ENCODE peak calls at places on chromosome 9, in nine cellular contexts. I is heart right ventricle, B is esophagus squamous epithelium, W is IMR-90, R is OCI-LY7, K is uterus, A is GM23248, E is left ventricle myocardium inferior, H is pancreas. N is an unnamed sample.

GRCh38 chr9:92682269-92682668 is 12.3 kb upstream of the IPPK start:
- DNase-seq in I (no peak), B (no peak), W (no peak), R (no peak), K (no peak), A (no peak), E (no peak), H (no peak), N (no peak)

GRCh38 chr9:134698587-134699342 is 57.2 kb downstream of the COL5A1 start:
- DNase-seq in I (peak), B (no peak), W (peak), R (peak), K (peak), A (peak), E (peak), H (peak), N (peak)

GRCh38 chr9:13707635-13708410 is 428.3 kb upstream of the MPDZ start:
- DNase-seq in I (no peak), B (no peak), W (peak), R (no peak), K (no peak), A (peak), E (no peak), H (no peak), N (no peak)

GRCh38 chr9:103431809-103432208 is 436.7 kb downstream of the CYLC2 start:
- DNase-seq in I (no peak), B (no peak), W (no peak), R (no peak), K (no peak), A (no peak), E (no peak), H (no peak), N (no peak)

GRCh38 chr9:90098456-90098855 is 493.6 kb downstream of the GADD45G start:
- DNase-seq in I (no peak), B (no peak), W (no peak), R (no peak), K (no peak), A (no peak), E (no peak), H (no peak), N (no peak)

GRCh38 chr9:129198737-129199435 is 20.8 kb upstream of the IER5L start:
- DNase-seq in I (no peak), B (no peak), W (no peak), R (peak), K (no peak), A (no peak), E (no peak), H (no peak), N (no peak)

GRCh38 chr9:1604942-1605560 is 410.1 kb upstream of the SMARCA2 start:
- DNase-seq in I (no peak), B (no peak), W (no peak), R (peak), K (no peak), A (peak), E (no peak), H (no peak), N (no peak)

GRCh38 chr9:89445135-89445797 is 52.6 kb downstream of the SEMA4D start:
- DNase-seq in I (no peak), B (no peak), W (no peak), R (no peak), K (no peak), A (no peak), E (no peak), H (no peak), N (no peak)

GRCh38 chr9:135601988-135602387 is 37.4 kb downstream of the GLT6D1 start:
- DNase-seq in I (no peak), B (no peak), W (no peak), R (no peak), K (no peak), A (no peak), E (no peak), H (no peak), N (no peak)

GRCh38 chr9:116951588-116952433 is 264.7 kb downstream of the TRIM32 start:
- DNase-seq in I (no peak), B (no peak), W (peak), R (no peak), K (no peak), A (peak), E (no peak), H (no peak), N (no peak)

GRCh38 chr9:125558453-125559084 is 148.4 kb downstream of the MAPKAP1 start:
- DNase-seq in I (peak), B (no peak), W (peak), R (peak), K (peak), A (peak), E (no peak), H (peak), N (peak)

GRCh38 chr9:82721596-82721995 is 341.3 kb downstream of the RASEF start:
- DNase-seq in I (no peak), B (no peak), W (no peak), R (no peak), K (no peak), A (no peak), E (no peak), H (no peak), N (no peak)

GRCh38 chr9:124522121-124523098 is 15.2 kb upstream of the NR5A1 start:
- DNase-seq in I (no peak), B (no peak), W (peak), R (no peak), K (no peak), A (no peak), E (no peak), H (no peak), N (no peak)

GRCh38 chr9:130298663-130299279 is 33.2 kb downstream of the HMCN2 start:
- DNase-seq in I (no peak), B (no peak), W (no peak), R (peak), K (no peak), A (peak), E (no peak), H (no peak), N (no peak)

GRCh38 chr9:109381011-109381729 is 60.3 kb upstream of the EPB41L4B start:
- DNase-seq in I (no peak), B (no peak), W (peak), R (no peak), K (no peak), A (peak), E (no peak), H (no peak), N (no peak)

GRCh38 chr9:86974421-86974820 is 27.1 kb upstream of the GAS1 start:
- DNase-seq in I (no peak), B (no peak), W (no peak), R (no peak), K (no peak), A (peak), E (no peak), H (no peak), N (no peak)

GRCh38 chr9:22214497-22215031 is 205.5 kb upstream of the CDKN2B start:
- DNase-seq in I (no peak), B (no peak), W (peak), R (no peak), K (no peak), A (peak), E (no peak), H (no peak), N (no peak)

GRCh38 chr9:91038483-91039124 is 237.0 kb downstream of the SYK start:
- DNase-seq in I (no peak), B (no peak), W (no peak), R (no peak), K (peak), A (no peak), E (no peak), H (no peak), N (no peak)

GRCh38 chr9:94980947-94981632 is 254.6 kb downstream of the AOPEP start:
- DNase-seq in I (no peak), B (no peak), W (no peak), R (no peak), K (no peak), A (no peak), E (no peak), H (no peak), N (no peak)

GRCh38 chr9:130631331-130632080 is 32.9 kb upstream of the PRDM12 start:
- DNase-seq in I (no peak), B (no peak), W (no peak), R (no peak), K (no peak), A (no peak), E (no peak), H (no peak), N (no peak)

GRCh38 chr9:133641396-133641655 is 5.2 kb downstream of the DBH start:
- DNase-seq in I (no peak), B (no peak), W (no peak), R (no peak), K (no peak), A (no peak), E (no peak), H (no peak), N (no peak)

GRCh38 chr9:134144801-134145200 is 8.9 kb downstream of the WDR5 start:
- DNase-seq in I (no peak), B (no peak), W (peak), R (no peak), K (no peak), A (no peak), E (no peak), H (no peak), N (no peak)

GRCh38 chr9:84731696-84732095 is 62.2 kb downstream of the NTRK2 start:
- DNase-seq in I (no peak), B (no peak), W (no peak), R (no peak), K (no peak), A (no peak), E (no peak), H (no peak), N (no peak)

GRCh38 chr9:134180786-134181647 is 16.7 kb upstream of the RNU6ATAC start:
- DNase-seq in I (no peak), B (no peak), W (no peak), R (no peak), K (no peak), A (no peak), E (no peak), H (peak), N (no peak)

GRCh38 chr9:119907056-119907455 is 537.8 kb upstream of the BRINP1 start:
- DNase-seq in I (no peak), B (no peak), W (no peak), R (no peak), K (no peak), A (peak), E (no peak), H (no peak), N (no peak)

GRCh38 chr9:134366223-134367031 is 40.2 kb downstream of the RXRA start:
- DNase-seq in I (peak), B (peak), W (peak), R (no peak), K (peak), A (peak), E (peak), H (peak), N (peak)

GRCh38 chr9:18260527-18260926 is 213.4 kb upstream of the ADAMTSL1 start:
- DNase-seq in I (no peak), B (no peak), W (no peak), R (no peak), K (peak), A (no peak), E (no peak), H (no peak), N (no peak)

GRCh38 chr9:17462869-17463464 is 115.9 kb upstream of the SH3GL2 start:
- DNase-seq in I (peak), B (no peak), W (peak), R (peak), K (peak), A (peak), E (no peak), H (no peak), N (no peak)

GRCh38 chr9:133974631-133975341 is 17.3 kb downstream of the VAV2 start:
- DNase-seq in I (no peak), B (no peak), W (no peak), R (no peak), K (no peak), A (no peak), E (no peak), H (peak), N (no peak)

GRCh38 chr9:77820293-77820954 is 172.3 kb upstream of the GNA14 start:
- DNase-seq in I (no peak), B (no peak), W (peak), R (no peak), K (no peak), A (peak), E (no peak), H (no peak), N (no peak)

GRCh38 chr9:72733896-72734295 is 212.5 kb downstream of the TMC1 start:
- DNase-seq in I (no peak), B (no peak), W (no peak), R (no peak), K (no peak), A (peak), E (no peak), H (no peak), N (no peak)

GRCh38 chr9:114737118-114737517 is 55.1 kb upstream of the TEX48 start:
- DNase-seq in I (no peak), B (no peak), W (no peak), R (no peak), K (no peak), A (no peak), E (no peak), H (no peak), N (no peak)

GRCh38 chr9:79053613-79054012 is 518.2 kb upstream of the TLE4 start:
- DNase-seq in I (no peak), B (no peak), W (no peak), R (no peak), K (no peak), A (no peak), E (no peak), H (no peak), N (no peak)

GRCh38 chr9:113719919-113720318 is 156.2 kb upstream of the ZNF618 start:
- DNase-seq in I (no peak), B (no peak), W (no peak), R (no peak), K (no peak), A (no peak), E (no peak), H (no peak), N (no peak)

GRCh38 chr9:91886433-91887031 is 63.5 kb downstream of the ROR2 start:
- DNase-seq in I (no peak), B (no peak), W (no peak), R (no peak), K (no peak), A (no peak), E (no peak), H (no peak), N (no peak)

GRCh38 chr9:128685636-128686489 is 3.2 kb upstream of the SET start:
- DNase-seq in I (no peak), B (no peak), W (no peak), R (peak), K (no peak), A (no peak), E (no peak), H (no peak), N (no peak)

GRCh38 chr9:75186767-75187380 is 98.6 kb downstream of the OSTF1 start:
- DNase-seq in I (no peak), B (no peak), W (peak), R (peak), K (no peak), A (peak), E (no peak), H (no peak), N (no peak)

GRCh38 chr9:72539824-72540347 is 18.5 kb downstream of the TMC1 start:
- DNase-seq in I (no peak), B (no peak), W (no peak), R (no peak), K (no peak), A (peak), E (no peak), H (no peak), N (no peak)

GRCh38 chr9:15293727-15294405 is 13.2 kb downstream of the TTC39B start:
- DNase-seq in I (no peak), B (no peak), W (no peak), R (no peak), K (no peak), A (peak), E (no peak), H (no peak), N (no peak)

GRCh38 chr9:34998266-34998665 is 8.7 kb downstream of the DNAJB5 start:
- DNase-seq in I (no peak), B (no peak), W (no peak), R (no peak), K (no peak), A (no peak), E (no peak), H (no peak), N (no peak)

GRCh38 chr9:34996905-34997279 is 7.3 kb downstream of the DNAJB5 start:
- DNase-seq in I (no peak), B (no peak), W (no peak), R (no peak), K (no peak), A (no peak), E (no peak), H (no peak), N (no peak)

GRCh38 chr9:34996181-34996904 is 6.8 kb downstream of the DNAJB5 start:
- DNase-seq in I (no peak), B (no peak), W (no peak), R (no peak), K (no peak), A (no peak), E (no peak), H (no peak), N (no peak)

GRCh38 chr9:34995288-34996060 is 5.9 kb downstream of the DNAJB5 start:
- DNase-seq in I (no peak), B (no peak), W (peak), R (no peak), K (no peak), A (peak), E (no peak), H (no peak), N (no peak)

DNA sequence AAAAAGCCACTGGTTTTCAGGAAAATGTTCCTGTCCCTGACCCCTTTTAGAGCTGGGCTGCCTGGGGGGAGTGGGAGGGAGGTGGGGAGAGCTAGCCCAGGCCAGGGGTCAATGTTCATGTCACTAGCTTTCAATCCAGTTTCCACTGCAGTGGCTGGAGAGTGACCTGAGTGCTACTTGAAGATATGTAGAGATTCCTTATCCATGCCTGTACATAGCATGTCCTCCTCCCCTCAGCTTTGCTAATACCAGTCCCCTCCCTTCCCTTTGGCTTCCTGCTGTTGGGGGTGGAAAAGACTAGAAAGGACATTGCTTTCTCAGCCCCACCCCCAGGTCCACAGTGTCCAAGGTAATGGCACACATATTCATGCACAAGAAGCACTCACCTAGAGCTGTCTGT is 7.8 kb downstream of the DNAJB5 start:
- DNase-seq in I (no peak), B (no peak), W (no peak), R (no peak), K (no peak), A (no peak), E (no peak), H (no peak), N (no peak)
- H3K27ac ChIP-seq in I (peak), B (no peak), W (no peak), R (no peak), K (no peak), A (no peak), E (peak), H (no peak), N (no peak)

GRCh38 chr9:36609306-36609705 is 36.6 kb downstream of the MELK start:
- DNase-seq in I (no peak), B (no peak), W (no peak), R (no peak), K (no peak), A (no peak), E (no peak), H (no peak), N (no peak)
- H3K27ac ChIP-seq in I (no peak), B (no peak), W (no peak), R (no peak), K (no peak), A (no peak), E (no peak), H (no peak), N (no peak)

GRCh38 chr9:98172604-98173003 is 19.8 kb downstream of the CORO2A start:
- DNase-seq in I (no peak), B (no peak), W (peak), R (peak), K (no peak), A (no peak), E (no peak), H (no peak), N (no peak)

GRCh38 chr9:98168952-98169488 is 23.4 kb downstream of the CORO2A start:
- DNase-seq in I (peak), B (no peak), W (peak), R (peak), K (no peak), A (peak), E (peak), H (no peak), N (no peak)

GRCh38 chr9:98164912-98165311 is 27.5 kb downstream of the CORO2A start:
- DNase-seq in I (no peak), B (no peak), W (no peak), R (no peak), K (no peak), A (no peak), E (no peak), H (no peak), N (no peak)

GRCh38 chr9:98171176-98171925 is 21.1 kb downstream of the CORO2A start:
- DNase-seq in I (no peak), B (no peak), W (no peak), R (no peak), K (no peak), A (no peak), E (no peak), H (no peak), N (no peak)

DNA sequence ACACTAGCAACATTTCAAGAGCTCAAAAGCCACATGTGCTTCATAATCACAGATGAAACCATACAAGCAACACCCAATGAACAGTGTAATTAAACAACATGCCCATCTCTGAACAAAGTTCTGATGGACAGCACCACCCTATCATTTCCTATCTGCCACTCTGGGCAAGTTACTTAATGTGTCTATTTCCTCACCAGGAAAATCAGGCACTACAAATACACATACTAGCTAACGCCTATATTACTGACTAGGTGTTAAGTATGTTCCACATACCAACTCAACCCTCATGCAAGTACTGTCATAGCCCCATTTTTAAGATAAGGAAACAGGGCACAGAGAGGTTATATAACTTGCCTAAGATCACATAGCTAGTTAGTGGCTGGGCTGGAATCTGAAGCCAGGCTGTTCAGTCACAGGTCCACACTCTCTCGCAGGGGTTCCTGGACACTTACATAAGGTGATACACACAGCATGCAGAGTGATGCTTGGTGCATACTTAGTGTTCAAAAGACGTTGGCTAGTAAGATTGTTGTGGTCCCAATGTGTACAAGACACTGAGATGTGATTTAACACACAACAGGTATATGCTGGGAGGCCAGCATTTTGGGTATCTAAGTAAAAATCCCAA is 24.2 kb downstream of the CORO2A start:
- DNase-seq in I (no peak), B (no peak), W (no peak), R (no peak), K (no peak), A (no peak), E (no peak), H (no peak), N (no peak)
- H3K27ac ChIP-seq in I (no peak), B (no peak), W (no peak), R (no peak), K (no peak), A (no peak), E (no peak), H (no peak), N (no peak)

DNA sequence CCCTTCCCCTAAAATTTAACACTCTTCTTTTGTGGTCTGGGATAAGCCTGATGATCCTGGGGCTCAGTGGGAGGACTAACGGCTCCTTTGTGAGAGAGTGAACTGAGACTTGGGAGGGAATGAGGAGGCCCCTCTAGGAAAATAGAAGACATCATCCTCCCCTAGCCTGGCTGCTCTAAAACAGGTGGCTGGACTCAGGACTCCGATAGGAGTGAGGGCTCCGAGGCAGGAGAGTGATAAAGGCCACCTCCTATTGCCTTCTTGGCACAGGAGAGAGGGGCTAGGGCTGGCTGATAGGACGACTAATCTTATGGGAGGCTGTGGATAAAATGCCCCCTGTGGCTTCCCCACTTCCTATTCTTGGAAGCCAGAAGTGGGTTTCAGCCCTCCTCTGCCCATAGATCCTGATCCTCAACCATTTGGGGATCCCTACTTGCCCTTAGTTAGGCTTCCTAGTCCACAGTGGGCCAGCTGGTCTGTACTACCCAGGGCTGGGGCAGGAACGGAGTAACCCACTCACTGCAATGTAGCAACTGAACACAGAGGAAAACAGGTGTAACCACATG is 1.4 kb downstream of the AQP3 start:
- DNase-seq in I (no peak), B (no peak), W (no peak), R (peak), K (no peak), A (no peak), E (no peak), H (no peak), N (no peak)
- H3K27ac ChIP-seq in I (no peak), B (peak), W (no peak), R (peak), K (no peak), A (no peak), E (peak), H (peak), N (no peak)